ENCODE peak calls at places on chromosome 11, in five cellular contexts. Q is uterus, V is amniotic stem cell, M is Right ventricle myocardium superior, N is testis. T is an unnamed sample.

GRCh38 chr11:124796312-124796711 is 3.9 kb downstream of the MSANTD2 start:
- DNase-seq in Q (no peak), V (no peak), M (no peak), N (no peak), T (no peak)

GRCh38 chr11:129374993-129375721 is 491 bp upstream of the BARX2 start:
- DNase-seq in Q (no peak), V (no peak), M (no peak), N (peak; percentile 35), T (no peak)

GRCh38 chr11:106524446-106524845 is 447.0 kb downstream of the AASDHPPT start:
- DNase-seq in Q (no peak), V (no peak), M (no peak), N (no peak), T (no peak)

GRCh38 chr11:59173080-59173963 is 1.4 kb downstream of the DTX4 start:
- DNase-seq in Q (peak; percentile 38), V (no peak), M (peak; percentile 61), N (peak; percentile 54), T (no peak)

GRCh38 chr11:13440100-13440855 is 22.7 kb downstream of the BTBD10 start:
- DNase-seq in Q (peak; percentile 36), V (peak; percentile 68), M (no peak), N (no peak), T (peak; percentile 76)

GRCh38 chr11:128235958-128236357 is 351.4 kb downstream of the ETS1 start:
- DNase-seq in Q (peak; percentile 22), V (no peak), M (no peak), N (no peak), T (no peak)

GRCh38 chr11:2305862-2306823 is 4.3 kb downstream of the TSPAN32 start:
- DNase-seq in Q (peak; percentile 98), V (no peak), M (peak; percentile 88), N (peak; percentile 86), T (peak; percentile 86)

GRCh38 chr11:1549355-1550330 is 22.4 kb downstream of the DUSP8 start:
- DNase-seq in Q (no peak), V (no peak), M (no peak), N (no peak), T (no peak)

GRCh38 chr11:64303109-64304031 is 2.0 kb upstream of the ESRRA start:
- DNase-seq in Q (no peak), V (no peak), M (no peak), N (no peak), T (no peak)

GRCh38 chr11:1952806-1953482 is 5.8 kb downstream of the MRPL23 start:
- DNase-seq in Q (peak; percentile 5), V (no peak), M (peak; percentile 33), N (no peak), T (no peak)

GRCh38 chr11:109421981-109422590 is at the start of gene C11orf87:
- DNase-seq in Q (no peak), V (no peak), M (no peak), N (no peak), T (no peak)

GRCh38 chr11:65654375-65655349 is 8.1 kb downstream of the RELA start:
- DNase-seq in Q (peak; percentile 18), V (no peak), M (no peak), N (no peak), T (no peak)

GRCh38 chr11:113014262-113014661 is 53.0 kb downstream of the NCAM1 start:
- DNase-seq in Q (peak; percentile 31), V (no peak), M (no peak), N (no peak), T (no peak)

GRCh38 chr11:2808850-2809847 is 76.4 kb downstream of the CDKN1C start:
- DNase-seq in Q (peak; percentile 56), V (no peak), M (peak; percentile 24), N (no peak), T (no peak)

GRCh38 chr11:116686891-116687290 is 85.9 kb downstream of the BUD13 start:
- DNase-seq in Q (no peak), V (no peak), M (no peak), N (no peak), T (no peak)

GRCh38 chr11:116601734-116602636 is 170.8 kb downstream of the BUD13 start:
- DNase-seq in Q (peak; percentile 37), V (no peak), M (no peak), N (no peak), T (no peak)

GRCh38 chr11:75782540-75783263 is 14.1 kb downstream of the DGAT2 start:
- DNase-seq in Q (no peak), V (no peak), M (peak; percentile 13), N (no peak), T (no peak)

GRCh38 chr11:65389294-65389980 is 3.0 kb downstream of the FRMD8 start:
- DNase-seq in Q (no peak), V (no peak), M (no peak), N (no peak), T (no peak)

GRCh38 chr11:132312161-132312560 is 941.7 kb downstream of the NTM start:
- DNase-seq in Q (no peak), V (no peak), M (no peak), N (no peak), T (no peak)

GRCh38 chr11:84901986-84902385 is 725.2 kb downstream of the DLG2 start:
- DNase-seq in Q (no peak), V (no peak), M (no peak), N (peak; percentile 20), T (no peak)

GRCh38 chr11:102401905-102402304 is 50.7 kb downstream of the TMEM123 start:
- DNase-seq in Q (no peak), V (no peak), M (no peak), N (no peak), T (no peak)

GRCh38 chr11:1401656-1402221 is 12.0 kb downstream of the BRSK2 start:
- DNase-seq in Q (peak; percentile 43), V (peak; percentile 6), M (peak; percentile 75), N (peak; percentile 72), T (peak; percentile 9)

GRCh38 chr11:8342821-8343681 is 79.4 kb upstream of the LMO1 start:
- DNase-seq in Q (no peak), V (no peak), M (no peak), N (no peak), T (no peak)

GRCh38 chr11:64611961-64612646 is 21.1 kb downstream of the SLC22A12 start:
- DNase-seq in Q (no peak), V (no peak), M (no peak), N (no peak), T (no peak)

GRCh38 chr11:57491371-57492061 is 24.0 kb downstream of the SLC43A1 start:
- DNase-seq in Q (no peak), V (no peak), M (peak; percentile 62), N (peak; percentile 27), T (no peak)

GRCh38 chr11:102546923-102547471 is 16.4 kb upstream of the MMP7 start:
- DNase-seq in Q (no peak), V (no peak), M (no peak), N (no peak), T (no peak)

GRCh38 chr11:16890442-16890841 is 123.8 kb downstream of the PLEKHA7 start:
- DNase-seq in Q (no peak), V (no peak), M (no peak), N (no peak), T (no peak)

GRCh38 chr11:124080319-124081001 is 34.8 kb upstream of the VWA5A start:
- DNase-seq in Q (no peak), V (no peak), M (no peak), N (no peak), T (no peak)